ENCODE peak calls at places on chromosomes 13 and 19, in eight cellular contexts. O is foreskin keratinocyte, G is mucosa of descending colon, T is cardiac muscle cell, S is prostate gland, K is neural progenitor cell, C is thoracic aorta, I is fibroblast of lung. Z is an unnamed sample.

GRCh38 chr13:46146898-46147297 is 35.1 kb downstream of the LCP1 start:
- DNase-seq in G (no peak), C (no peak), T (peak), S (no peak), K (peak), I (peak), O (no peak), Z (peak)

GRCh38 chr19:4061683-4062575 is 4.8 kb downstream of the ZBTB7A start:
- DNase-seq in K (no peak), G (peak), S (peak), T (no peak), O (no peak), I (no peak), C (no peak), Z (no peak)

GRCh38 chr13:39102981-39103490 is 64.8 kb downstream of the NHLRC3 start:
- DNase-seq in T (peak), K (no peak), I (no peak), G (no peak), C (no peak), O (no peak), S (no peak), Z (no peak)

GRCh38 chr13:91185294-91185863 is 162.1 kb upstream of the MIR17HG start:
- DNase-seq in S (no peak), C (no peak), O (no peak), K (peak), G (no peak), T (peak), I (peak), Z (peak)

GRCh38 chr13:27264181-27264580 is 6.4 kb upstream of the RASL11A start:
- DNase-seq in T (peak), S (no peak), C (no peak), I (peak), G (no peak), K (no peak), O (no peak), Z (peak)

GRCh38 chr13:112825071-112825470 is 135.2 kb downstream of the ATP11A start:
- DNase-seq in O (no peak), G (no peak), T (no peak), I (no peak), C (no peak), S (no peak), K (no peak), Z (no peak)

GRCh38 chr19:5968431-5969373 is 9.2 kb downstream of the RANBP3 start:
- DNase-seq in I (no peak), C (no peak), O (peak), K (no peak), T (no peak), G (no peak), S (no peak), Z (no peak)

GRCh38 chr13:50911051-50911690 is 1.6 kb downstream of the RNASEH2B start:
- DNase-seq in O (peak), T (peak), I (peak), C (no peak), G (no peak), K (peak), S (no peak), Z (no peak)

GRCh38 chr13:21360463-21360862 is 98.6 kb downstream of the ZDHHC20 start:
- DNase-seq in K (no peak), S (no peak), O (no peak), G (no peak), C (no peak), I (no peak), T (no peak), Z (no peak)

GRCh38 chr13:99087130-99087953 is 109.5 kb upstream of the DOCK9 start:
- DNase-seq in G (peak), C (peak), I (peak), O (peak), S (peak), T (peak), K (peak), Z (peak)
- TF ChIP-seq CTCF in G (peak), C (peak), I (peak), O (peak), S (no peak), T (peak), K (peak), Z (peak)

GRCh38 chr19:42424712-42425131 is 2.5 kb downstream of the LIPE start:
- DNase-seq in G (no peak), K (peak), T (no peak), S (no peak), I (no peak), C (no peak), O (no peak), Z (no peak)
- TF ChIP-seq CTCF in G (no peak), K (peak), T (peak), S (no peak), I (peak), C (no peak), O (no peak), Z (peak)

DNA sequence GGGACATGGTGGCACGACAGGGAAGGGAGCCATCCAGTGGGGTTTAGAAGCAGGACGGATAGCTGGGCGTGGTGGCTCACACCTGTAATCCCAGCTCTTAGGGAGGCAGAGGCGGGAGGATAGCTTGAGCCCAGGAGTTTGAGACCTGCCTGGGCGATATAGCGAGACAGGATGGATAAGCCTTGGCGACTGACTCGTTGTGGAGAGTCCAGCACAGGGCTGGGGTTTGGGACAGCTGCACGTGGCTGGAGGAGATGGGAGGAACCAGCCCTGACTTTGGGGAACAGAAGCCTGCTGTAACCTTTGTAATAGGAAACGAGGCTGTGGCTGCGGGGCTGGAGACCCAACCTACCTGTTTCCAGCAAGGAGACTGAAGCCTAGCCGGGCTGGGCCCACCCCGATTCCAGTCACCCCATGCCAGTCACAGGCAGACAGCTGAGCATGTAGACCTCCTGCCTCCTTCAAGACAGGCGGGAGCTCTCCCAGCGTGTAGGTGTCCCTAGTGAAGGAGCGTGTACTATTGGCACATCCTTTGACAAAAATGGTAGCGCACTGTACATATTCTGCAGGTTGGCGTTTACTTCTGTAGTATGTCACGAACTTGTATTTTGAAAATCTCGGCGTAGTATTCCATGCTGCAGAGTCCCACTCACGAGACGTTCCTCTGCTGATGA is 8.0 kb downstream of the LENG1 start:
- DNase-seq in I (no peak), G (no peak), S (no peak), T (no peak), K (no peak), C (no peak), O (no peak), Z (no peak)
- TF ChIP-seq CTCF in I (no peak), G (no peak), S (no peak), T (no peak), K (no peak), C (no peak), O (no peak), Z (no peak)

DNA sequence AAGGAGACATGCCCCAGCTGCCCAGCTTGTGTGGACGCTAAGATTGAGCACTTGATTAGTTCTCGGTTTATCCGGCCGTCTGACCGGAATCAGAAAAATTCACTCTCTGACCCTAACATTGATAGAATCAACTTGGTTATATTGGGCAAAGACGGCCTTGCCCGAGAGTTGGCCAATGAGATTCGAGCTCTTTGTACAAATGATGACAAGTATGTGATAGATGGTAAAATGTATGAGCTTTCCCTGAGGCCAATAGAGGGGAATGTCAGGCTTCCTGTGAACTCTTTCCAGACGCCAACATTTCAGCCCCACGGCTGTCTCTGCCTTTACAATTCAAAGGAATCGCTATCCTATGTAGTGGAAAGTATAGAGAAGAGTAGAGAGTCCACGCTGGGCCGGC is 59.5 kb downstream of the ARHGAP35 start:
- DNase-seq in K (no peak), I (no peak), C (no peak), S (no peak), T (no peak), G (no peak), O (no peak), Z (no peak)
- TF ChIP-seq CTCF in K (no peak), I (no peak), C (no peak), S (no peak), T (no peak), G (no peak), O (no peak), Z (no peak)

GRCh38 chr19:38224014-38224862 is at the start of gene DPF1:
- DNase-seq in T (peak), G (no peak), C (no peak), O (peak), S (no peak), K (peak), I (peak), Z (peak)
- TF ChIP-seq CTCF in T (peak), G (no peak), C (no peak), O (peak), S (no peak), K (peak), I (peak), Z (peak)

GRCh38 chr19:49684983-49685553 is 4.3 kb upstream of the ADM5 start:
- DNase-seq in O (no peak), T (no peak), S (no peak), K (no peak), I (no peak), G (no peak), C (no peak), Z (no peak)
- TF ChIP-seq CTCF in O (peak), T (no peak), S (no peak), K (no peak), I (peak), G (no peak), C (no peak), Z (peak)